ENCODE peak calls at places on chromosome 22, in eight cellular contexts. X is HCT116, K is fibroblast of pulmonary artery, B is WTC11, Q is cardiac muscle cell, L is fibroblast of lung, R is AG04450, A is PC-9. C is an unnamed sample.

GRCh38 chr22:24994070-24994763 is 41.7 kb downstream of the KIAA1671 start:
- DNase-seq in K (no peak), A (peak), B (peak), L (peak), Q (peak), R (no peak), X (peak), C (peak)

GRCh38 chr22:35620624-35621245 is 3.6 kb upstream of the MB start:
- DNase-seq in A (no peak), K (peak), B (no peak), L (peak), X (no peak), Q (peak), R (no peak), C (no peak)

GRCh38 chr22:41915035-41915782 is at the start of gene SHISA8:
- DNase-seq in R (no peak), B (peak), L (peak), X (no peak), A (peak), Q (peak), K (peak), C (peak)

GRCh38 chr22:24416095-24416494 is 11.3 kb upstream of the ADORA2A start:
- DNase-seq in X (no peak), L (no peak), B (no peak), R (no peak), A (no peak), K (no peak), Q (no peak), C (no peak)

GRCh38 chr22:27637604-27638003 is 164.0 kb downstream of the MN1 start:
- DNase-seq in B (no peak), L (peak), A (no peak), K (peak), Q (no peak), R (no peak), X (no peak), C (peak)

GRCh38 chr22:24108073-24108472 is 73.2 kb upstream of the SUSD2 start:
- DNase-seq in B (peak), X (no peak), K (no peak), L (no peak), Q (no peak), A (no peak), R (no peak), C (no peak)

GRCh38 chr22:37999236-37999635 is 14.9 kb upstream of the SOX10 start:
- DNase-seq in Q (no peak), R (no peak), X (peak), B (no peak), A (peak), L (no peak), K (no peak), C (peak)

GRCh38 chr22:32067613-32068012 is 24.6 kb downstream of the SLC5A1 start:
- DNase-seq in B (no peak), L (no peak), A (no peak), X (no peak), Q (no peak), K (no peak), R (no peak), C (no peak)

GRCh38 chr22:24059121-24059520 is 48.0 kb downstream of the CABIN1 start:
- DNase-seq in R (peak), A (no peak), Q (no peak), K (peak), X (no peak), L (peak), B (no peak), C (peak)

GRCh38 chr22:39973656-39974055 is 13.5 kb downstream of the TMA7B start:
- DNase-seq in L (no peak), K (no peak), R (no peak), X (no peak), Q (no peak), A (no peak), B (no peak), C (no peak)

GRCh38 chr22:39970742-39971141 is 10.5 kb downstream of the TMA7B start:
- DNase-seq in B (no peak), K (no peak), R (no peak), A (no peak), X (no peak), L (no peak), Q (no peak), C (no peak)

GRCh38 chr22:39972656-39973055 is 12.5 kb downstream of the TMA7B start:
- DNase-seq in Q (no peak), A (no peak), L (no peak), R (no peak), K (no peak), X (no peak), B (no peak), C (no peak)

GRCh38 chr22:39979048-39979447 is 15.7 kb upstream of the FAM83F start:
- DNase-seq in Q (no peak), K (no peak), L (no peak), X (no peak), A (no peak), B (no peak), R (no peak), C (no peak)

DNA sequence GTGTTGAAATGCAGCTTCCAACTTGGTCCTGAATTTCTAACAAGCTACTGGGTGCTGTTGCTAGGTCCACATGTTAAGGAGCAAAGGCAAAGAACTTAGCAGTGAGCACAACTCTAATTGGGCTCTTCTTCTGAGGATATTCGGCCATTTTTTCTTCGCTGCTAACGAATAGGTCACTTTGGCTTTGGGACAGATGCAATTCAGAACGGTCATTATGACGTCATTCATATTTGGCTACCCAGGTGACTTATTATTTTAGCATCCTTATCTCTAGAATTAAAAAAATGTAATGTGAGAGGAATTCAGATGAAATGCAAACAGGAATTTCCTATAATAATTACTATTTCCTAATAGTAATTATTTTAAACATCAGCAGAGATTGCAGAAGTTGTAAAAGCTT is 13.9 kb downstream of the TMA7B start:
- DNase-seq in K (no peak), R (no peak), A (no peak), Q (no peak), X (no peak), B (no peak), L (no peak), C (no peak)
- TF ChIP-seq CTCF in K (no peak), R (no peak), A (no peak), Q (no peak), X (no peak), B (no peak), L (no peak), C (no peak)

DNA sequence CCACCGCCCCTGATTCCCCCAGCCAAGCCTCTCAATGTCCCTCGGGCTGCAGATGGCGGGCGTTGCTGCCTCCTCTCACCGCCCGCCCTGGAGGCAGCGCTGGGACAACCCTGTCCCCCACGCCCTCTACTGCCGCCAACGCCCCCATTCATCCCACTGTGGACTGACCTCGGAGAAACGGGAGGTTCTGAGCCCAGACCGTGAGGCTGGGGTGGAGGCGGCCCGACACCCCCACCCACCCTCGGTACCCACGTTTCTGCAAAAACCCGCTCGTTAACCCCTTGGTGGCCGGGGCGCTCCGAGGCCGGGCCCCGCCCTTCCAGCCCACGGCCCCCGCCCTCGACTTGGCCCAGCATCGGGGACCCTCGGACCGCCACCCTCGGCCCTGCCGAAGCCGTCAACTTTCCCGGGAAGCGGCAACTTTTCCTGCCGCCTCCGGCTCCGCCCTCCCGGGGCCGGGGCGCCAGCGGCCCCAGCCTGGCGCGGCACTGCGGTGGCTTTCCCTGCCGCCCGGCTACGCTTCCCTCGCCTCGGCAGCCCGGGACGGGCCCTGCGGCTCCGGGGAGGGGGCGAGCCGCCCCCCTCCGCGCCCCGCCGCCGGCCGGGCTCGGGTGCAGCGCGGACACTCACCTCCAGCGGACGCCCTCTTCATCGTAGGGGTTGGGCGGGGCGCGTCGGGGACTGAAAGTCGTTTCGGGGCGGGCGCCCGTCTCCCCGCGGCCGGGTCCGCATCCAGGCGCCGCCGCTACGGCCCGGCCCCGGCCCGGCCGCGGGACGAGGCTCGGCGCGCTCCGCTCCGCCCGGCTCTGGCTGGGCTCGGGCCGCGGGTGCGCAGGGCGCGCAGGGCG is 453 bp downstream of the RTN4R start:
- DNase-seq in Q (peak), R (no peak), B (peak), A (peak), X (no peak), L (no peak), K (no peak), C (peak)
- TF ChIP-seq CTCF in Q (no peak), R (no peak), B (no peak), A (no peak), X (no peak), L (no peak), K (no peak), C (no peak)

GRCh38 chr22:46250035-46250782 is at the start of gene CDPF1:
- DNase-seq in B (peak), K (peak), R (peak), Q (peak), A (peak), L (peak), X (peak), C (peak)
- TF ChIP-seq CTCF in B (no peak), K (no peak), R (no peak), Q (no peak), A (no peak), L (no peak), X (no peak), C (no peak)

GRCh38 chr22:49497266-49497665 is 330.4 kb downstream of the BRD1 start:
- DNase-seq in L (no peak), Q (no peak), K (no peak), B (no peak), R (no peak), X (peak), A (no peak), C (peak)
- TF ChIP-seq CTCF in L (no peak), Q (no peak), K (no peak), B (no peak), R (no peak), X (no peak), A (no peak), C (no peak)

DNA sequence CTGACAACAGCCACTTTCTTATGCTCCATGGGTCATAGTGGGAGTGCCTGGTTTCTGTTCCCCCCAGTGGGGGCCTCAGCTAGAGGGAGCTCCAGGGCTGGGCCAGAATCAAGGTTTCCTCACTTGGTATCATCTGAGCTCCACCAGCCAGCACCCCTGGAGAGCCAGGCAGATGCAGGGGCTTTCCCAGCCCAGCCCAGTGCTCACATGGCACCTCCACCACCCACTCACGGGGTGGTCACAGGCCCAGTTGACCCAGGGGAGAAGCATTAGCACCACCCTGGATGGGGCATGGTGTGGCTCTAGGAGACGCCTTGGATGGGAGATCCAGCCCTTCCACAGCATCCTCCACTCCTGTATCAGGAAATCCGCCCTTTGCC is 24.1 kb upstream of the WNT7B start:
- DNase-seq in B (no peak), R (no peak), Q (no peak), A (no peak), K (no peak), X (no peak), L (no peak), C (no peak)
- TF ChIP-seq CTCF in B (no peak), R (no peak), Q (no peak), A (no peak), K (peak), X (no peak), L (no peak), C (no peak)

DNA sequence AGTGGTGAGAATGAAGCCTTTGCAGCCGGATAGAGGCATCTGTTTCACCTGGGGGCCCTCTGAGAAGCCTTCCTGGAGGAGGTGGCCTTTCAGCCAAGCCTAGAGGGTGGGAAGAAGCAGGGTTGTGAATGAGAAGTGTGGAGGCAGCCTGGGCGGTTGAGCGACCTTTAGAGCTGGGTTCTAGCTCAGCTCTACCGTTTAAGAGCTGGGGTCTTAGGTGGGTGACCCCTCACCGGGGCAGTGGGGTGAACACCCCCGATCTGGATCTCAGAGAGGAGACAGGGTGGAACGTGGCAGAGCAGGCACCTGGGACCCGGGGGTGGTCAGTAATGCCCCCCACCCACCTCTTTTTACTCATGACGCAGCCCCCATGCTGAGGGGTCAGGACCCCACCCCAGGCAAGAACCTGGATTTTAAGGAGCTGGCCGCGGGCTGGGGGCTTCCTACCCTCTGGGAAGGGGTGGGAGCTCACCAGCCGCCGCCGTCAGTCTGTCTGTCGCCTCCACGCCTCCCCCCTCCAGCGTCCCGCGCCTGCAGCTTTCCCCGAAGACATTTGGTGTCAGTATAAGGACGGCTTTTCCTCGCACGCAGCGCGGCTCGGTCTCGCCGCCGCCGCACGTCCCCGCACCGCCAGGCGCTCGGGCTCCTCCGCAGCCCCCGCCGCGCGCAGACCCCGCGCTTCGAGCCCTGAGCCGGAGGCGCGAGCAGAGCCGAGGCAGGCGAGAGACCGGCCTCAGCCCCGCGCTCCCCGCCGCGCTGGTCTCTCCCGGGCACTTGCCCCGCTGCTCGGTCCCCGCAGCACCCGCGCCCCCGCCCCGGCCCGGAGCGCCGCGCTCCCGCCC is 13.4 kb upstream of the CACNA1I start:
- DNase-seq in R (no peak), X (no peak), A (peak), L (peak), Q (peak), B (no peak), K (no peak), C (peak)
- TF ChIP-seq CTCF in R (peak), X (no peak), A (no peak), L (no peak), Q (peak), B (no peak), K (no peak), C (peak)

C was measured in epithelial cell of esophagus.